ENCODE peak calls at places on chromosomes 1 and 21, in nine cellular contexts. Q is K562, D is ovary, L is transverse colon, P is upper lobe of left lung, C is suprapubic skin, R is H1, G is A549, K is stomach. S is an unnamed sample.

GRCh38 chr1:3061981-3062615 is 6.9 kb upstream of the PRDM16 start:
- DNase-seq in C (no peak), G (no peak), R (peak; percentile 47), K (peak; percentile 25), D (no peak), L (no peak), P (no peak), Q (no peak), S (no peak)

GRCh38 chr1:205226868-205227583 is 720 bp upstream of the TMCC2 start:
- DNase-seq in L (no peak), K (no peak), G (peak; percentile 62), P (no peak), Q (peak; percentile 35), C (no peak), R (no peak), D (peak; percentile 47), S (no peak)

GRCh38 chr1:59055908-59056719 is 240.8 kb upstream of the FGGY start:
- DNase-seq in G (no peak), D (peak; percentile 59), P (no peak), L (no peak), R (no peak), Q (no peak), K (peak; percentile 36), C (no peak), S (no peak)

GRCh38 chr1:229841230-229841629 is 215.2 kb downstream of the URB2 start:
- DNase-seq in L (no peak), G (no peak), P (no peak), K (no peak), R (no peak), C (no peak), Q (no peak), D (no peak), S (no peak)

GRCh38 chr21:32370971-32371766 is 21.6 kb downstream of the URB1 start:
- DNase-seq in D (no peak), C (peak; percentile 24), K (no peak), G (no peak), Q (no peak), P (no peak), L (no peak), R (no peak), S (no peak)

GRCh38 chr1:116380499-116381316 is 7.7 kb downstream of the ATP1A1 start:
- DNase-seq in L (no peak), Q (no peak), R (no peak), D (no peak), K (no peak), G (no peak), P (peak; percentile 44), C (no peak), S (no peak)

GRCh38 chr1:35436078-35436477 is 121.1 kb downstream of the KIAA0319L start:
- DNase-seq in L (no peak), P (no peak), C (no peak), K (no peak), G (no peak), R (no peak), Q (no peak), D (no peak), S (no peak)

GRCh38 chr21:31872452-31873274 is at the start of gene HUNK:
- DNase-seq in P (peak; percentile 44), K (no peak), D (peak; percentile 19), R (no peak), L (peak; percentile 58), Q (no peak), G (peak; percentile 13), C (peak; percentile 73), S (no peak)

GRCh38 chr1:155003766-155004351 is 1.3 kb downstream of the ZBTB7B start:
- DNase-seq in K (peak; percentile 76), C (no peak), G (no peak), D (peak; percentile 79), P (peak; percentile 88), R (peak; percentile 76), Q (peak; percentile 62), L (peak; percentile 78), S (peak; percentile 56)

GRCh38 chr1:6393400-6394187 is at the start of gene ACOT7:
- DNase-seq in G (peak; percentile 68), D (peak; percentile 88), L (peak; percentile 92), C (peak; percentile 88), Q (peak; percentile 99), R (peak; percentile 88), P (peak; percentile 86), K (peak; percentile 90), S (peak; percentile 80)
- TF ChIP-seq POLR2A in G (peak; percentile 20), D (peak; percentile 84), L (peak; percentile 80), C (peak; percentile 44), Q (peak; percentile 90), R (no peak), P (no peak), K (no peak), S (peak; percentile 77)

GRCh38 chr1:20147846-20148570 is 8.9 kb downstream of the PLA2G2F start:
- DNase-seq in D (no peak), G (no peak), L (no peak), Q (no peak), P (no peak), R (no peak), K (no peak), C (peak; percentile 59), S (no peak)

GRCh38 chr1:20148571-20149500 is 9.7 kb downstream of the PLA2G2F start:
- DNase-seq in L (no peak), K (no peak), G (no peak), D (no peak), R (no peak), P (no peak), C (peak; percentile 58), Q (no peak), S (no peak)

GRCh38 chr1:20150326-20150705 is 11.2 kb downstream of the PLA2G2F start:
- DNase-seq in L (no peak), K (no peak), D (no peak), P (no peak), Q (no peak), C (peak; percentile 44), R (no peak), G (no peak), S (no peak)

GRCh38 chr1:20150969-20151368 is 11.8 kb downstream of the PLA2G2F start:
- DNase-seq in K (no peak), G (no peak), Q (no peak), R (no peak), L (no peak), P (no peak), C (peak; percentile 48), D (no peak), S (no peak)

DNA sequence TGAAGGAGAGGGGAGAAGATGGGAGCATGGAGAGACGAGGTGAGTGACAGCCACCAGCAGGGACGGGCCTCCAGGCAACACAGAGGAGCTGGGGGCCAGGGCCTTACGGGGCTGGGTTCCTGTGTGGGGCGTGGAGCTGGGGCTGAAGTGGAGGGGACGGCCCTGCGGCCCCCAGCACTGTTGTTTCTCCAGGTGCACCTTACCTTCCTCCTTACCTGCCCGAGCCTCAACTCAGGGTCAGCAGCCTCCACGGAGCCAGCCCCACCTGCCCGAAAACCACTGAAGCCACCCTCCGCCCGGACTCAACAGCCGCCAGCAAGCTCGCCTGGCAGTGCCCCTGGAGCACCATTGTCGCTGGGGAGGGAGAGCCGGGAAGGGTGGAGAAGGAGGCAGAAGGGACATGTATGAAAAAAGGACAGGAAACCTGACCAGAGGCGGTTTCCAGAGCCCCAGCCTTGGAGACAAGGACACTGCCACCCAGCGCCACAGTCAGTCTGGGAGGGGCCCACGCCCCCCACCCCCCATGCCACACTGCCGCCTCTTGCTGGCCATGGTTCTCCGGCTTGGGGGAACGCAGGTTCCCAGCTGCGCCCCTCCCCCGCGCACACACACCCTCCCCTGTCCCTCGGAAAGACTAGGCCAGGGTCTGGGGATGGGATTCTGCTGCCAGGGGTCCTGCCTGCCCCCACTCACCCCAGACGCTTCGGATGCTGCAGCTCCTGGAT is 10.6 kb downstream of the PLA2G2F start:
- DNase-seq in K (no peak), P (no peak), C (peak; percentile 46), L (no peak), G (no peak), R (no peak), D (no peak), Q (no peak), S (no peak)
- H3K27ac ChIP-seq in K (no peak overlapping the region), P (no peak overlapping the region), C (no peak overlapping the region), L (no peak overlapping the region), G (no peak overlapping the region), R (no peak overlapping the region), D (no peak overlapping the region), Q (no peak overlapping the region), S (no peak overlapping the region)

GRCh38 chr1:74467786-74468377 is 44.5 kb downstream of the LRRC53 start:
- DNase-seq in P (no peak), G (no peak), K (no peak), Q (no peak), L (no peak), D (no peak), R (no peak), C (no peak), S (no peak)
- TF ChIP-seq EP300 in P (no peak), G (no peak), K (no peak), Q (no peak), L (no peak), D (no peak), R (no peak), C (no peak), S (no peak)

GRCh38 chr1:22677861-22678521 is 25.0 kb downstream of the C1QB start:
- DNase-seq in L (no peak), P (no peak), Q (no peak), G (no peak), R (no peak), K (no peak), D (no peak), C (no peak), S (no peak)
- TF ChIP-seq POLR2A in L (no peak), P (no peak), Q (no peak), G (no peak), R (no peak), K (no peak), D (no peak), C (no peak), S (no peak)

DNA sequence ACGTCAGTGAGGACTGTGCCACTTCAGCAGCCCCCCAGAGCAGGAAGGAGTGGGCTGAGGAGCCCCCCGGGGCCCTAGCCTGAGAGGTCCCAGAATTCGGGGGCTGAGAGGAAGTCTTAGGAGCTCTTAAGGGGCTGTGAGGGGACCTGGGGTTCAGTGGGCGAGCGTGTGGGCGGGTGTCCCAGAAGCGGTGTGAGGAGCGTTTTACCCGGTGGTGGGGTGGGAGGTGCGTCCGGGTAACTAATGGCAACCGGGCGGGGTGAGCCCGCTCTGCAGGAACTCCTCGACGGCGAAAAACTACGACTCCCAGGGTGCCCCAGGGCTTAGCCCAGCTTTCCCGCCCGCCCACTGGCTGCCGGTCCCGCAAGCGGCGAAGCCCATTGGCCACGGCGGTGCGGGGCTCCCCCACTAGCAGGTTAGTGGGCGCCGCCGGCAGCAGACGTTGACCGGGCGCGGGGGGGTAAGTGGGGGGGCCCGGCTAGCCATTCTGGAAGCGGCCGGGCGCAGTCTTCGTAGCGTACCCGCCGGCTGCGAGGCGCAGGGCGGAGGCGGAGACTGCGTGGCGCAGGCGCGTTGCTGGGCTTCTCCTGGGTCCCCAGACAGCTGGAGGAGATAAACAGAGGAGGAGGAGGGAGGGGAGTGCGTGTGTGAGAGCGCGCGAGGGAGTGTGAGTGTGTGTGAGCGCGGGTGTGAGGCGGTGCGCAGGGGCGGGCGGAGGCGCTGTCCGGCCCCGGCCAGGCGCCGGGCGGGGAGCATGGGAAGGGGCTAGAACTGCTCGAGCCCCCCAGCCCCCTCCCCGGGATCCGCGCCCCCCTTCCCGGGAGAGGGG is at the start of gene WDTC1:
- DNase-seq in C (peak; percentile 98), K (peak; percentile 98), L (peak; percentile 98), P (peak; percentile 99), R (peak; percentile 95), Q (peak; percentile 98), G (peak; percentile 81), D (peak; percentile 97), S (peak; percentile 92)
- H3K27ac ChIP-seq in C (peak within 1 kb of the TSS; percentile 80), K (peak within 1 kb of the TSS; percentile 88), L (peak within 1 kb of the TSS; percentile 93), P (peak within 1 kb of the TSS; percentile 82), R (no peak within 1 kb of the TSS), Q (peak within 1 kb of the TSS; percentile 63), G (peak within 1 kb of the TSS; percentile 74), D (peak within 1 kb of the TSS; percentile 47), S (peak within 1 kb of the TSS; percentile 94)

GRCh38 chr1:182331412-182331811 is 60.2 kb downstream of the GLUL start:
- DNase-seq in P (no peak), D (no peak), K (no peak), R (no peak), C (no peak), L (no peak), Q (no peak), G (no peak), S (no peak)
- TF ChIP-seq EP300 in P (no peak), D (no peak), K (no peak), R (no peak), C (no peak), L (no peak), Q (no peak), G (no peak), S (no peak)

S was measured in tibial nerve.